ENCODE peak calls at places on chromosome 11, in eight cellular contexts. M, C, R, E, T, I, A and Q are unnamed samples.

GRCh38 chr11:35814026-35814425 is 129.8 kb upstream of the LDLRAD3 start:
- DNase-seq in A (no peak), R (no peak), T (no peak), I (no peak), M (no peak), E (no peak), C (no peak), Q (no peak)

GRCh38 chr11:93614111-93614784 is 47.2 kb upstream of the CEP295 start:
- DNase-seq in E (no peak), M (peak; percentile 5), A (no peak), I (no peak), R (no peak), T (no peak), C (no peak), Q (no peak)

GRCh38 chr11:32427935-32428664 is 7.2 kb downstream of the WT1 start:
- DNase-seq in A (no peak), C (no peak), E (no peak), R (no peak), T (no peak), I (no peak), M (peak; percentile 2), Q (peak; percentile 67)

GRCh38 chr11:8288166-8288772 is 24.6 kb upstream of the LMO1 start:
- DNase-seq in R (no peak), E (no peak), M (no peak), A (no peak), I (no peak), T (no peak), C (no peak), Q (peak; percentile 30)

GRCh38 chr11:84437129-84438123 is 1151.3 kb upstream of the CCDC90B start:
- DNase-seq in T (no peak), M (no peak), E (no peak), C (no peak), R (no peak), I (no peak), A (peak; percentile 7), Q (peak; percentile 61)

GRCh38 chr11:5336331-5336730 is 7.0 kb downstream of the OR51B5 start:
- DNase-seq in T (no peak), E (no peak), R (no peak), A (no peak), I (no peak), M (no peak), C (no peak), Q (no peak)

GRCh38 chr11:133215529-133216230 is 316.6 kb downstream of the OPCML start:
- DNase-seq in T (no peak), I (no peak), C (no peak), M (no peak), R (no peak), E (no peak), A (no peak), Q (no peak)

GRCh38 chr11:75939992-75940391 is 125.0 kb downstream of the UVRAG start:
- DNase-seq in A (no peak), E (no peak), C (no peak), I (no peak), T (no peak), R (no peak), M (no peak), Q (no peak)

GRCh38 chr11:17012712-17013547 is 1.3 kb downstream of the PLEKHA7 start:
- DNase-seq in C (no peak), M (peak; percentile 42), T (no peak), A (no peak), I (no peak), E (peak; percentile 39), R (no peak), Q (no peak)

GRCh38 chr11:110086892-110087309 is 6.3 kb upstream of the ZC3H12C start:
- DNase-seq in R (no peak), M (no peak), I (no peak), T (peak; percentile 63), E (no peak), C (no peak), A (no peak), Q (no peak)

GRCh38 chr11:93858376-93858775 is 8.0 kb upstream of the VSTM5 start:
- DNase-seq in A (no peak), T (no peak), E (no peak), R (no peak), I (no peak), M (no peak), C (no peak), Q (peak; percentile 12)

GRCh38 chr11:134476435-134477021 is 64.5 kb upstream of the B3GAT1 start:
- DNase-seq in E (no peak), M (peak; percentile 53), I (no peak), C (peak; percentile 14), R (no peak), A (no peak), T (no peak), Q (peak; percentile 75)

GRCh38 chr11:96199563-96200025 is 143.4 kb downstream of the MAML2 start:
- DNase-seq in T (no peak), C (no peak), E (no peak), M (no peak), R (peak; percentile 62), I (no peak), A (no peak), Q (no peak)

GRCh38 chr11:47028530-47029093 is 92.1 kb downstream of the CSTPP1 start:
- DNase-seq in C (no peak), M (no peak), R (no peak), T (no peak), E (no peak), I (no peak), A (no peak), Q (no peak)

GRCh38 chr11:69542314-69543168 is 61.1 kb downstream of the LINC01488 start:
- DNase-seq in A (no peak), I (no peak), C (no peak), E (no peak), M (no peak), T (no peak), R (no peak), Q (peak; percentile 43)

GRCh38 chr11:44505591-44506054 is 59.8 kb upstream of the CD82 start:
- DNase-seq in E (no peak), I (no peak), A (no peak), R (no peak), C (no peak), M (no peak), T (no peak), Q (no peak)

GRCh38 chr11:115141221-115141620 is 363.0 kb downstream of the CADM1 start:
- DNase-seq in A (no peak), C (no peak), M (no peak), E (no peak), R (no peak), T (no peak), I (no peak), Q (no peak)

GRCh38 chr11:125165664-125166346 is 1.3 kb downstream of the PKNOX2 start:
- DNase-seq in E (no peak), A (no peak), M (no peak), I (no peak), T (no peak), C (no peak), R (no peak), Q (no peak)

GRCh38 chr11:112570335-112570734 is 309.7 kb upstream of the PLET1 start:
- DNase-seq in M (no peak), A (no peak), I (no peak), T (no peak), E (no peak), C (no peak), R (no peak), Q (no peak)